ENCODE peak calls at places on chromosomes 7 and 10, in seven cellular contexts. B, U, N, O, F, Z and J are unnamed samples.

GRCh38 chr10:114544045-114544659 is 113.9 kb downstream of the ABLIM1 start:
- DNase-seq in Z (no peak), U (no peak), B (no peak), N (no peak), O (no peak), F (no peak), J (no peak)

GRCh38 chr7:80596933-80597517 is 41.4 kb upstream of the CD36 start:
- DNase-seq in F (no peak), B (no peak), Z (no peak), O (no peak), N (no peak), U (no peak), J (no peak)

GRCh38 chr10:15758618-15759017 is 38.9 kb upstream of the ITGA8 start:
- DNase-seq in B (no peak), Z (no peak), N (no peak), F (no peak), O (no peak), U (no peak), J (no peak)

GRCh38 chr7:156725982-156726381 is 85.4 kb downstream of the RNF32 start:
- DNase-seq in O (no peak), N (no peak), Z (no peak), B (no peak), F (peak), U (no peak), J (no peak)

GRCh38 chr10:85919358-85920022 is 447.1 kb downstream of the GRID1 start:
- DNase-seq in N (no peak), B (peak), U (no peak), O (no peak), F (no peak), Z (no peak), J (no peak)

GRCh38 chr7:116249969-116250553 is 39.7 kb downstream of the TES start:
- DNase-seq in Z (peak), U (peak), F (peak), O (no peak), N (peak), B (peak), J (no peak)

GRCh38 chr7:106016331-106016730 is 53.3 kb downstream of the CDHR3 start:
- DNase-seq in Z (no peak), U (no peak), N (no peak), O (no peak), F (no peak), B (no peak), J (no peak)

GRCh38 chr7:92460109-92460508 is 12.8 kb downstream of the GATAD1 start:
- DNase-seq in B (no peak), F (no peak), Z (no peak), O (no peak), N (no peak), U (no peak), J (no peak)

GRCh38 chr10:86710987-86711236 is 42.6 kb downstream of the LDB3 start:
- DNase-seq in O (no peak), B (no peak), F (no peak), Z (no peak), U (no peak), N (no peak), J (no peak)

GRCh38 chr7:106600569-106601373 is 60.2 kb downstream of the CCDC71L start:
- DNase-seq in N (no peak), F (no peak), U (no peak), B (no peak), Z (peak), O (no peak), J (no peak)

GRCh38 chr7:48298779-48299178 is 127.5 kb downstream of the ABCA13 start:
- DNase-seq in B (no peak), F (peak), Z (peak), O (no peak), N (no peak), U (no peak), J (peak)

GRCh38 chr7:3070908-3071307 is 27.2 kb upstream of the CARD11 start:
- DNase-seq in O (no peak), N (no peak), B (no peak), U (no peak), Z (no peak), F (no peak), J (no peak)

GRCh38 chr10:58237014-58237830 is 30.5 kb downstream of the IPMK start:
- DNase-seq in Z (peak), N (no peak), O (no peak), U (no peak), B (no peak), F (peak), J (peak)

GRCh38 chr7:47950714-47951113 is 2.4 kb upstream of the PKD1L1 start:
- DNase-seq in O (no peak), U (peak), F (no peak), Z (no peak), B (no peak), N (no peak), J (no peak)

GRCh38 chr7:90173127-90173844 is 19.0 kb downstream of the STEAP1 start:
- DNase-seq in F (peak), O (no peak), B (no peak), Z (peak), U (no peak), N (no peak), J (peak)

GRCh38 chr7:16822029-16822428 is 17.2 kb upstream of the AGR2 start:
- DNase-seq in B (no peak), N (no peak), O (no peak), U (peak), F (no peak), Z (no peak), J (no peak)

GRCh38 chr10:12308102-12308501 is 41.2 kb upstream of the CAMK1D start:
- DNase-seq in N (no peak), F (no peak), U (no peak), Z (no peak), B (no peak), O (peak), J (no peak)

GRCh38 chr7:124457841-124458240 is 307.8 kb downstream of the GPR37 start:
- DNase-seq in F (no peak), O (no peak), B (no peak), U (no peak), Z (no peak), N (no peak), J (no peak)

GRCh38 chr10:29022513-29022912 is 266.4 kb upstream of the LYZL1 start:
- DNase-seq in B (no peak), Z (no peak), F (no peak), N (peak), O (no peak), U (peak), J (no peak)

GRCh38 chr10:43384252-43385221 is 13.1 kb downstream of the FXYD4 start:
- DNase-seq in B (no peak), N (no peak), F (no peak), Z (no peak), O (no peak), U (no peak), J (no peak)

GRCh38 chr10:22931948-22932347 is 4.1 kb downstream of the ARMC3 start:
- DNase-seq in F (peak), Z (peak), U (peak), O (no peak), N (no peak), B (no peak), J (no peak)

GRCh38 chr10:76558996-76559888 is 1078.4 kb downstream of the KCNMA1 start:
- DNase-seq in Z (no peak), U (peak), N (no peak), B (no peak), O (no peak), F (peak), J (peak)

GRCh38 chr7:26147030-26147429 is 5.0 kb upstream of the NFE2L3 start:
- DNase-seq in U (no peak), O (no peak), N (no peak), Z (no peak), B (no peak), F (peak), J (peak)

GRCh38 chr10:26622891-26623290 is 74.6 kb upstream of the PDSS1 start:
- DNase-seq in F (no peak), U (no peak), Z (no peak), O (no peak), N (no peak), B (no peak), J (no peak)

GRCh38 chr7:95859434-95859833 is 87.1 kb downstream of the DYNC1I1 start:
- DNase-seq in Z (peak), U (peak), B (peak), N (peak), F (peak), O (no peak), J (peak)

GRCh38 chr10:84820121-84820520 is 491.7 kb downstream of the CCSER2 start:
- DNase-seq in O (no peak), Z (no peak), U (no peak), F (no peak), N (no peak), B (no peak), J (no peak)

GRCh38 chr7:92736870-92737269 is 99.5 kb downstream of the CDK6 start:
- DNase-seq in U (no peak), Z (no peak), O (no peak), N (no peak), B (no peak), F (no peak), J (no peak)

GRCh38 chr7:151570366-151570915 is 50.7 kb upstream of the RHEB start:
- DNase-seq in B (no peak), F (peak), O (no peak), U (no peak), N (no peak), Z (no peak), J (no peak)

GRCh38 chr10:8214587-8214986 is 160.1 kb downstream of the GATA3 start:
- DNase-seq in B (no peak), O (no peak), Z (no peak), N (no peak), F (no peak), U (no peak), J (no peak)

GRCh38 chr7:70645876-70646336 is 486.0 kb upstream of the GALNT17 start:
- DNase-seq in F (no peak), N (peak), U (no peak), O (no peak), B (peak), Z (no peak), J (no peak)

GRCh38 chr10:102960158-102960557 is 42.1 kb downstream of the CNNM2 start:
- DNase-seq in F (no peak), O (no peak), N (no peak), Z (no peak), U (no peak), B (no peak), J (no peak)

GRCh38 chr10:103044942-103045489 is 126.9 kb downstream of the CNNM2 start:
- DNase-seq in U (no peak), N (no peak), Z (peak), O (no peak), B (no peak), F (peak), J (peak)

GRCh38 chr10:44962870-44963738 is 3.5 kb downstream of the RASSF4 start:
- DNase-seq in F (no peak), B (peak), O (no peak), N (no peak), Z (no peak), U (no peak), J (no peak)

DNA sequence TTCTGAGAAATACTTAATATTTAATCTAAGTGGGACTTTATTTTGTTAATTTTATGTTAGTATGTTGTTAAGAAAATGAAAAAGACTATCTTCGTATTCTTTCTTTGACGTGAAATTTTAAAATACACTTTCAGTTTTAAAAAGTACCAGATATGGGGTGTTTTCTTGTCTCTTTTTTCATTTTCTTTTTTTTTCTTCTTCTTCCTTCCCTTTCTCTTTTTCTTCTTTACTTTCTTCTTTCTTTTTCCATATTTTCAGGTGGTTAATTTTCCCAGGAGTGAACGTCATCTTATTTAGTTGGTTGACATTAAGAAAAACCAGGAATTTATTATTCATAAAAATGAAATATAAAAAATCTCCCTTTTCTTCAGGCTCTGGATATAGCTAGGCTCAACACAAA is 241.4 kb upstream of the FOXP2 start:
- DNase-seq in Z (no peak), B (no peak), F (no peak), U (no peak), N (no peak), O (no peak), J (no peak)
- H3K4me3 ChIP-seq in Z (no peak), B (no peak), F (no peak), U (no peak), N (no peak), O (no peak), J (no peak)

DNA sequence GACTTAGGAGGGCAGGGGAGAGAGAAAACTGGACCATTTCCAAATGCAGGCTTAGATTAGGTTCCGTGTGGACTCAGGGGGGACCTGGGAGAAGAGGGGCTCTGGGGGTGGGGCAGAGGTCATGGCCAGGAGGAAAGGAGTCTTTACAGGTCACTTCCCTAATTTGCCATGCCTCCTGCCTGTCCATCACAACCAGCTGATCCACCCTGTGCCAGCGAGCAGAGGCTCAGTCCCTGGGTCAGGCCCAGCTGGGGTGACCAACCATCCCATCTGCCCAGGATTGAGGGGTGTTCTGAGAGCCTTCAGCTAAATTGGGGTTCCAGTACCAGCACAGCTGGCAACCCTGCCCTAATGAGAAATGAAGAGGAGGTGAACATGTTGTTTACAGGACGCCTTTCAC is 84.6 kb upstream of the CACUL1 start:
- DNase-seq in U (no peak), O (no peak), N (no peak), B (no peak), F (no peak), Z (no peak), J (no peak)
- TF ChIP-seq CTCF in U (no peak), O (no peak), N (no peak), B (no peak), F (no peak), Z (no peak), J (no peak)

DNA sequence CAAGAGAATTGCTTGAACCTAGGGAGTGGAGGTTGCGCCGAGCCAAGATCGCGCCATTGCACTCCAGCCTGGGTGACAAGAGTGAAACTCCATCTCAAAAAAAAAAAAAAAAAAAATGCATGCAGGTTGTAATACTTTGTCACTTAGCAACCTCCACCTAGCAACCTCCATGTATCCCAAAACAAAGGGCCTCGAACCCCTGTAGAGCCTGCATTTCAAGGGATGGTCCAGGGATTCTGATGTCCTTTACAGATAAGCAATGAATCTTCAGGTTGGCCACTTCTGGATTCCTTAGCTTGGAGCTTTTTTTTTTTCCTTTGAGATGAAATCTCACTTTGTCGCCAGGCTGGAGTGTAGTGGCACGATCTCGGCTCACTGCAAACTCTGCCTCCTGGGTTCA is 1211.0 kb downstream of the TYW1 start:
- DNase-seq in N (no peak), U (no peak), O (no peak), Z (no peak), B (no peak), F (no peak), J (no peak)
- H3K4me3 ChIP-seq in N (no peak), U (no peak), O (no peak), Z (no peak), B (no peak), F (no peak), J (no peak)

GRCh38 chr10:124632064-124632531 is 112.1 kb downstream of the FAM53B start:
- DNase-seq in U (no peak), N (peak), F (no peak), O (no peak), Z (no peak), B (peak), J (no peak)
- TF ChIP-seq CTCF in U (peak), N (no peak), F (peak), O (no peak), Z (peak), B (peak), J (no peak)

DNA sequence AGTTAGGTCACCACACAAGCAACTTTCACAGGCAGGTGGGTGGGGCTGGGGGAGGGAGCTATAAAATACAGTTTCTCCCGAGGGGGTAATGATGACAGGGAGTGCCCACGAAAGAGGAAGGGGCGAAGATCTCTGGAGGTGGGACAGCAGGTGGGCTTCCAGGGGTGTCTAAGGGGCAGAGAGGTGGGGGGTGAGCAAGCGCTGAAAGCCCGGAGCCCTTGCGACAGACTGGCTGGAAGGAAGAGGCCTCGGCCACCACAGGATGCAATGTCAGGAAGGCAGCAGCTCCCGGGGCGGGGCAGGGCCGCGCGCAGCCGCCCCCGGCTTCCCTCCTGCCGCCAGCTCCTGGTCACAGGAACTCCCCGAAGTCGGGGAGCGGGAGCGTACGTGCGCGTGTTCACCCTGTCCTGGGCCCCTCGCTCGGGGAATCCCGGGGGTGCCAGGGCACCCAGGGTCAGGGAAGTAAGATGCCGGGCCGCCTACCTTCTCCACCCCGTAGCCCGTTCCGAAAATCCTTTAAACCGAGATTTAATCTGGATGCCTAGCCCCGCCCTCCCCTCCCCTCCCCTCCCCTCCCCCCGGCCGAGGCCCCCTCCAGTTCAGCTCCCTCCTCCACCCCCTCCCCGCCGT is 105.2 kb upstream of the PPIF start:
- DNase-seq in U (peak), Z (no peak), F (peak), B (peak), O (peak), N (peak), J (no peak)
- H3K4me3 ChIP-seq in U (peak), Z (peak), F (peak), B (peak), O (peak), N (peak), J (peak)

GRCh38 chr10:5647507-5648240 is 18.7 kb downstream of the ASB13 start:
- DNase-seq in N (no peak), B (no peak), F (no peak), U (no peak), O (peak), Z (no peak), J (no peak)
- TF ChIP-seq CTCF in N (no peak), B (no peak), F (no peak), U (no peak), O (no peak), Z (no peak), J (no peak)

DNA sequence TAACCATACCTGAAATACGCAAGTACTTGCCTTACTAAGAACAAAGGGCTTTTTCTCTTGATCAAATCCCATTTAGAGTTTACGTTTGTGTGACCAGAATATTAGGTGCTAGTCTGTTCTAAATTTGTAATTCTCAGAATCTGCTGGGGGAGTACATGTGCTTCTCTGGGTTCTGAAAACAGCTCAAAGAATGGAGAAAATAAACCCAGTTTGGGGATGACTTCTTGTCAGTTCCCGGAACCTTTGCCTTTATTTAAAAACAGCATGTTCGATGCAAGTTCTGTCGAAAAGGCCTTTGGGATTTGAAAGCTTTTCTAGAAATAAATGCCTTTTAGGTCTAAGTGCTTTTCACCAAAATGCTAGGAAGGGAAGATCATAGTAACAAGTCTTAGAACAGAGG is 147.0 kb downstream of the ARID5B start:
- DNase-seq in O (no peak), U (no peak), Z (no peak), F (no peak), N (no peak), B (no peak), J (no peak)
- H3K4me3 ChIP-seq in O (peak), U (peak), Z (no peak), F (peak), N (no peak), B (peak), J (no peak)

GRCh38 chr10:3169271-3169670 is 3.3 kb downstream of the PITRM1 start:
- DNase-seq in Z (no peak), B (peak), F (no peak), N (no peak), O (no peak), U (no peak), J (no peak)
- TF ChIP-seq CTCF in Z (no peak), B (no peak), F (no peak), N (no peak), O (no peak), U (no peak), J (no peak)

GRCh38 chr10:125721035-125721434 is 1.5 kb downstream of the EDRF1 start:
- DNase-seq in O (no peak), F (no peak), U (no peak), Z (no peak), B (no peak), N (no peak), J (no peak)
- H3K4me3 ChIP-seq in O (no peak), F (no peak), U (peak), Z (no peak), B (peak), N (peak), J (no peak)

GRCh38 chr10:62248465-62248864 is 20.2 kb downstream of the RTKN2 start:
- DNase-seq in F (peak), O (no peak), U (no peak), N (no peak), Z (no peak), B (no peak), J (no peak)
- TF ChIP-seq CTCF in F (peak), O (no peak), U (peak), N (peak), Z (peak), B (peak), J (peak)